ENCODE peak calls at places on chromosomes 12 and 14, in five cellular contexts. One of them, this sample, is unnamed.

GRCh38 chr12:105561981-105562726 is 231.7 kb downstream of the C12orf75 start:
- DNase-seq in astrocyte: peak; percentile 89
- DNase-seq in hepatocyte: peak; percentile 31
- DNase-seq in uterus: peak; percentile 73
- DNase-seq in GM23338: peak; percentile 6
- DNase-seq in this sample: no peak

GRCh38 chr12:51371295-51371953 is 19.8 kb downstream of the GALNT6 start:
- DNase-seq in astrocyte: peak; percentile 97
- DNase-seq in hepatocyte: peak; percentile 90
- DNase-seq in uterus: peak; percentile 64
- DNase-seq in GM23338: peak; percentile 46
- DNase-seq in this sample: no peak

GRCh38 chr12:79522237-79522636 is 168.5 kb downstream of the PAWR start:
- DNase-seq in astrocyte: peak; percentile 64
- DNase-seq in hepatocyte: no peak
- DNase-seq in uterus: no peak
- DNase-seq in GM23338: no peak
- DNase-seq in this sample: no peak

GRCh38 chr12:118680361-118680963 is 300.9 kb upstream of the SRRM4 start:
- DNase-seq in astrocyte: no peak
- DNase-seq in hepatocyte: no peak
- DNase-seq in uterus: no peak
- DNase-seq in GM23338: peak; percentile 22
- DNase-seq in this sample: no peak

GRCh38 chr12:96237465-96238077 is 43.4 kb downstream of the ELK3 start:
- DNase-seq in astrocyte: peak; percentile 99
- DNase-seq in hepatocyte: no peak
- DNase-seq in uterus: peak; percentile 81
- DNase-seq in GM23338: no peak
- DNase-seq in this sample: no peak

GRCh38 chr14:20417250-20418186 is 4.2 kb upstream of the TEP1 start:
- DNase-seq in astrocyte: no peak
- DNase-seq in hepatocyte: no peak
- DNase-seq in uterus: no peak
- DNase-seq in GM23338: no peak
- DNase-seq in this sample: no peak

GRCh38 chr14:50551877-50552276 is 8.1 kb upstream of the ATL1 start:
- DNase-seq in astrocyte: no peak
- DNase-seq in hepatocyte: no peak
- DNase-seq in uterus: no peak
- DNase-seq in GM23338: no peak
- DNase-seq in this sample: no peak

GRCh38 chr12:52615912-52616311 is 2.4 kb downstream of the KRT73 start:
- DNase-seq in astrocyte: no peak
- DNase-seq in hepatocyte: no peak
- DNase-seq in uterus: no peak
- DNase-seq in GM23338: no peak
- DNase-seq in this sample: no peak

GRCh38 chr12:110741795-110742717 is 635 bp downstream of the PPP1CC start:
- DNase-seq in astrocyte: no peak
- DNase-seq in hepatocyte: peak; percentile 64
- DNase-seq in uterus: no peak
- DNase-seq in GM23338: peak; percentile 40
- DNase-seq in this sample: peak; percentile 56

GRCh38 chr14:69715725-69716482 is 51.0 kb upstream of the SRSF5 start:
- DNase-seq in astrocyte: peak; percentile 75
- DNase-seq in hepatocyte: peak; percentile 84
- DNase-seq in uterus: peak; percentile 63
- DNase-seq in GM23338: no peak
- DNase-seq in this sample: peak; percentile 71

GRCh38 chr14:50740858-50741257 is 72.8 kb upstream of the SAV1 start:
- DNase-seq in astrocyte: peak; percentile 18
- DNase-seq in hepatocyte: no peak
- DNase-seq in uterus: no peak
- DNase-seq in GM23338: no peak
- DNase-seq in this sample: no peak

GRCh38 chr12:10212623-10213131 is at the start of gene GABARAPL1:
- DNase-seq in astrocyte: peak; percentile 61
- DNase-seq in hepatocyte: peak; percentile 92
- DNase-seq in uterus: peak; percentile 90
- DNase-seq in GM23338: peak; percentile 80
- DNase-seq in this sample: peak; percentile 85

GRCh38 chr12:112252184-112252583 is 126.8 kb downstream of the TRAFD1 start:
- DNase-seq in astrocyte: peak; percentile 24
- DNase-seq in hepatocyte: peak; percentile 31
- DNase-seq in uterus: no peak
- DNase-seq in GM23338: no peak
- DNase-seq in this sample: peak; percentile 61

GRCh38 chr14:71308671-71309070 is 401.4 kb downstream of the PCNX1 start:
- DNase-seq in astrocyte: no peak
- DNase-seq in hepatocyte: no peak
- DNase-seq in uterus: no peak
- DNase-seq in GM23338: no peak
- DNase-seq in this sample: no peak

GRCh38 chr12:122079038-122079531 is 529 bp downstream of the MLXIP start:
- DNase-seq in astrocyte: no peak
- DNase-seq in hepatocyte: peak; percentile 43
- DNase-seq in uterus: no peak
- DNase-seq in GM23338: peak; percentile 62
- DNase-seq in this sample: peak; percentile 67

GRCh38 chr12:98127854-98128253 is 387.5 kb upstream of the TMPO start:
- DNase-seq in astrocyte: no peak
- DNase-seq in hepatocyte: no peak
- DNase-seq in uterus: no peak
- DNase-seq in GM23338: no peak
- DNase-seq in this sample: no peak

GRCh38 chr14:30525833-30526232 is 33.1 kb upstream of the G2E3 start:
- DNase-seq in astrocyte: peak; percentile 12
- DNase-seq in hepatocyte: no peak
- DNase-seq in uterus: no peak
- DNase-seq in GM23338: no peak
- DNase-seq in this sample: no peak

GRCh38 chr12:132006056-132006680 is 56.4 kb downstream of the EP400 start:
- DNase-seq in astrocyte: no peak
- DNase-seq in hepatocyte: no peak
- DNase-seq in uterus: no peak
- DNase-seq in GM23338: no peak
- DNase-seq in this sample: no peak

GRCh38 chr12:75892779-75893408 is 138.7 kb downstream of the PHLDA1 start:
- DNase-seq in astrocyte: peak; percentile 95
- DNase-seq in hepatocyte: no peak
- DNase-seq in uterus: no peak
- DNase-seq in GM23338: no peak
- DNase-seq in this sample: no peak

GRCh38 chr12:121072147-121072546 is 33.1 kb upstream of the OASL start:
- DNase-seq in astrocyte: no peak
- DNase-seq in hepatocyte: no peak
- DNase-seq in uterus: no peak
- DNase-seq in GM23338: no peak
- DNase-seq in this sample: no peak

GRCh38 chr14:75301666-75302325 is 23.2 kb downstream of the FOS start:
- DNase-seq in astrocyte: no peak
- DNase-seq in hepatocyte: peak; percentile 73
- DNase-seq in uterus: no peak
- DNase-seq in GM23338: no peak
- DNase-seq in this sample: peak; percentile 82

GRCh38 chr12:16350682-16351081 is 3.2 kb downstream of the MGST1 start:
- DNase-seq in astrocyte: peak; percentile 97
- DNase-seq in hepatocyte: peak; percentile 13
- DNase-seq in uterus: peak; percentile 51
- DNase-seq in GM23338: no peak
- DNase-seq in this sample: peak; percentile 72

GRCh38 chr12:124497039-124497438 is 70.4 kb downstream of the NCOR2 start:
- DNase-seq in astrocyte: peak; percentile 67
- DNase-seq in hepatocyte: no peak
- DNase-seq in uterus: no peak
- DNase-seq in GM23338: no peak
- DNase-seq in this sample: no peak

GRCh38 chr14:63205850-63206249 is 1.6 kb downstream of the RHOJ start:
- DNase-seq in astrocyte: peak; percentile 52
- DNase-seq in hepatocyte: no peak
- DNase-seq in uterus: no peak
- DNase-seq in GM23338: no peak
- DNase-seq in this sample: no peak

GRCh38 chr14:63205281-63205575 is 985 bp downstream of the RHOJ start:
- DNase-seq in astrocyte: no peak
- DNase-seq in hepatocyte: no peak
- DNase-seq in uterus: no peak
- DNase-seq in GM23338: no peak
- DNase-seq in this sample: no peak

GRCh38 chr14:63204407-63205280 is at the start of gene RHOJ:
- DNase-seq in astrocyte: peak; percentile 47
- DNase-seq in hepatocyte: peak; percentile 41
- DNase-seq in uterus: peak; percentile 25
- DNase-seq in GM23338: peak; percentile 42
- DNase-seq in this sample: no peak

GRCh38 chr14:63203015-63203414 is 1.2 kb upstream of the RHOJ start:
- DNase-seq in astrocyte: no peak
- DNase-seq in hepatocyte: no peak
- DNase-seq in uterus: no peak
- DNase-seq in GM23338: no peak
- DNase-seq in this sample: no peak

GRCh38 chr14:63203618-63204406 is 431 bp upstream of the RHOJ start:
- DNase-seq in astrocyte: peak; percentile 99
- DNase-seq in hepatocyte: peak; percentile 90
- DNase-seq in uterus: peak; percentile 82
- DNase-seq in GM23338: peak; percentile 57
- DNase-seq in this sample: peak; percentile 51
- H3K4me3 ChIP-seq in astrocyte: peak overlapping the region; percentile 93
- H3K4me3 ChIP-seq in hepatocyte: peak overlapping the region; percentile 1
- H3K4me3 ChIP-seq in uterus: peak overlapping the region; percentile 37
- H3K4me3 ChIP-seq in GM23338: peak overlapping the region; percentile 13
- H3K4me3 ChIP-seq in this sample: peak overlapping the region; percentile 53

GRCh38 chr14:42192659-42193425 is 586.2 kb downstream of the LRFN5 start:
- DNase-seq in astrocyte: peak; percentile 91
- DNase-seq in hepatocyte: peak; percentile 73
- DNase-seq in uterus: no peak
- DNase-seq in GM23338: no peak
- DNase-seq in this sample: no peak

GRCh38 chr14:42185718-42186117 is 579.0 kb downstream of the LRFN5 start:
- DNase-seq in astrocyte: no peak
- DNase-seq in hepatocyte: no peak
- DNase-seq in uterus: no peak
- DNase-seq in GM23338: no peak
- DNase-seq in this sample: no peak

GRCh38 chr14:42193426-42193766 is 586.7 kb downstream of the LRFN5 start:
- DNase-seq in astrocyte: no peak
- DNase-seq in hepatocyte: no peak
- DNase-seq in uterus: no peak
- DNase-seq in GM23338: no peak
- DNase-seq in this sample: no peak

DNA sequence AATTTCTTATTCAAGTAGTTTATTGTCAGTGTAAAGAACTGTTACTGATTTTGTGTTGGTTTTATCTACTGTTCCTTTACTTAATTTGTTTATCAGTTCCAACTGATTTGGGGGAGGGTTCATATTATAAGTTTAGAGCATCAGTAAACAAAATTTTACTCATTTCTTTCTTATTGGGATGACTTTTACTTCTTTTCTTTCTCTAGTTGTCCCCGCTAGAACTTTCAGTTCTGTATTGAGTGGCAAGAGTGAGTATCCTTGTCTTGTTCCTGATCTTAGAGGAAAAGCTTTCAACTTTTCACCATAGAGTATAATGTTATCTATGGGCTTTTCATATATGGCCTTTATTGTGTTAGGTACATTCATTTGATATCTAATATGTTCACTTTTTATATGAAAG is 584.1 kb downstream of the LRFN5 start:
- DNase-seq in astrocyte: no peak
- DNase-seq in hepatocyte: no peak
- DNase-seq in uterus: no peak
- DNase-seq in GM23338: no peak
- DNase-seq in this sample: no peak
- H3K27me3 ChIP-seq in astrocyte: no peaks in the 10 kb centered on the region
- H3K27me3 ChIP-seq in hepatocyte: no peaks in the 10 kb centered on the region
- H3K27me3 ChIP-seq in uterus: no peaks in the 10 kb centered on the region
- H3K27me3 ChIP-seq in GM23338: no peaks in the 10 kb centered on the region
- H3K27me3 ChIP-seq in this sample: no peaks in the 10 kb centered on the region

GRCh38 chr12:18008642-18009041 is 81.4 kb downstream of the RERGL start:
- DNase-seq in astrocyte: no peak
- DNase-seq in hepatocyte: no peak
- DNase-seq in uterus: no peak
- DNase-seq in GM23338: no peak
- DNase-seq in this sample: no peak
- TF ChIP-seq CTCF in astrocyte: no peak
- TF ChIP-seq CTCF in hepatocyte: no peak
- TF ChIP-seq CTCF in uterus: no peak
- TF ChIP-seq CTCF in GM23338: no peak
- TF ChIP-seq CTCF in this sample: no peak

DNA sequence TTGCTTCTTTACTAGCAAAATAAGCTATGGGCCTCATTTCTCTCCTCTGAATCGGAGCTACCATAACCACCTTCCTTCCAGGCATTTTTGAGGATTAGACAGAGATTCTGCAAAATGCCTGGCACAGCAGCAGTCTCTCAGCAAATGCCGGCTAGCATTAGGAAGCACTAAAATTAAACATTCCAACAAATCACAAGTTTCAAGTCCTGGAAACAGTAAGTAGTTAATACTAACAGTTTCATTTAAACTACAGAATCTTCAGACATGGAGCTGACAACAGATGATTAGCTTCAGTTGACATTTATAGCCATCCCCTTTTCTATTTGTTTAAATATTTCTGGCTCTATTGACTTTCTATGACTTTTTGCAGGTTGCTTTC is 73.8 kb downstream of the PPM1H start:
- DNase-seq in astrocyte: no peak
- DNase-seq in hepatocyte: no peak
- DNase-seq in uterus: no peak
- DNase-seq in GM23338: no peak
- DNase-seq in this sample: no peak
- H3K4me3 ChIP-seq in astrocyte: no peak overlapping the region
- H3K4me3 ChIP-seq in hepatocyte: no peak overlapping the region
- H3K4me3 ChIP-seq in uterus: no peak overlapping the region
- H3K4me3 ChIP-seq in GM23338: no peak overlapping the region
- H3K4me3 ChIP-seq in this sample: peak overlapping the region; percentile 7